ENCODE peak calls at places on chromosomes 12 and 14, in five cellular contexts. One of them, this sample, is unnamed.

GRCh38 chr14:89911018-89911919 is 43.3 kb downstream of the EFCAB11 start:
- DNase-seq in brain pericyte: no peak
- DNase-seq in CD4-positive, alpha-beta memory T cell: no peak
- DNase-seq in EL: peak
- DNase-seq in adrenal gland: no peak
- DNase-seq in this sample: no peak

GRCh38 chr12:14272954-14273910 is 92.2 kb upstream of the ATF7IP start:
- DNase-seq in brain pericyte: no peak
- DNase-seq in CD4-positive, alpha-beta memory T cell: no peak
- DNase-seq in EL: no peak
- DNase-seq in adrenal gland: no peak
- DNase-seq in this sample: no peak

GRCh38 chr14:22210906-22211305 is 378.1 kb downstream of the DAD1 start:
- DNase-seq in brain pericyte: no peak
- DNase-seq in CD4-positive, alpha-beta memory T cell: no peak
- DNase-seq in EL: no peak
- DNase-seq in adrenal gland: no peak
- DNase-seq in this sample: no peak

GRCh38 chr12:67068773-67069450 is 200.2 kb upstream of the CAND1 start:
- DNase-seq in brain pericyte: no peak
- DNase-seq in CD4-positive, alpha-beta memory T cell: peak
- DNase-seq in EL: peak
- DNase-seq in adrenal gland: peak
- DNase-seq in this sample: peak

GRCh38 chr14:68168460-68169109 is 349.0 kb downstream of the RAD51B start:
- DNase-seq in brain pericyte: no peak
- DNase-seq in CD4-positive, alpha-beta memory T cell: no peak
- DNase-seq in EL: no peak
- DNase-seq in adrenal gland: no peak
- DNase-seq in this sample: no peak

GRCh38 chr12:15520083-15520482 is 197.8 kb downstream of the PTPRO start:
- DNase-seq in brain pericyte: no peak
- DNase-seq in CD4-positive, alpha-beta memory T cell: no peak
- DNase-seq in EL: no peak
- DNase-seq in adrenal gland: no peak
- DNase-seq in this sample: no peak

GRCh38 chr12:120259418-120260202 is 5.9 kb downstream of the PXN start:
- DNase-seq in brain pericyte: no peak
- DNase-seq in CD4-positive, alpha-beta memory T cell: no peak
- DNase-seq in EL: no peak
- DNase-seq in adrenal gland: peak
- DNase-seq in this sample: no peak

GRCh38 chr14:104810316-104810715 is 9.4 kb downstream of the ZBTB42 start:
- DNase-seq in brain pericyte: no peak
- DNase-seq in CD4-positive, alpha-beta memory T cell: peak
- DNase-seq in EL: no peak
- DNase-seq in adrenal gland: no peak
- DNase-seq in this sample: no peak

GRCh38 chr14:90513151-90514014 is 116.6 kb downstream of the CALM1 start:
- DNase-seq in brain pericyte: no peak
- DNase-seq in CD4-positive, alpha-beta memory T cell: no peak
- DNase-seq in EL: no peak
- DNase-seq in adrenal gland: no peak
- DNase-seq in this sample: no peak

GRCh38 chr12:16076553-16076952 is 165.4 kb downstream of the DERA start:
- DNase-seq in brain pericyte: no peak
- DNase-seq in CD4-positive, alpha-beta memory T cell: no peak
- DNase-seq in EL: peak
- DNase-seq in adrenal gland: no peak
- DNase-seq in this sample: no peak

GRCh38 chr12:54956322-54956721 is 28.2 kb downstream of the TESPA1 start:
- DNase-seq in brain pericyte: no peak
- DNase-seq in CD4-positive, alpha-beta memory T cell: no peak
- DNase-seq in EL: no peak
- DNase-seq in adrenal gland: peak
- DNase-seq in this sample: no peak

GRCh38 chr14:73795974-73796373 is 55.7 kb upstream of the PTGR2 start:
- DNase-seq in brain pericyte: no peak
- DNase-seq in CD4-positive, alpha-beta memory T cell: no peak
- DNase-seq in EL: peak
- DNase-seq in adrenal gland: no peak
- DNase-seq in this sample: peak

GRCh38 chr12:527241-527640 is 67.5 kb downstream of the B4GALNT3 start:
- DNase-seq in brain pericyte: no peak
- DNase-seq in CD4-positive, alpha-beta memory T cell: no peak
- DNase-seq in EL: no peak
- DNase-seq in adrenal gland: no peak
- DNase-seq in this sample: no peak

GRCh38 chr12:47078733-47079364 is 572 bp upstream of the PCED1B start:
- DNase-seq in brain pericyte: no peak
- DNase-seq in CD4-positive, alpha-beta memory T cell: peak
- DNase-seq in EL: peak
- DNase-seq in adrenal gland: peak
- DNase-seq in this sample: no peak

GRCh38 chr12:2651061-2651965 is 143.5 kb upstream of the FKBP4 start:
- DNase-seq in brain pericyte: no peak
- DNase-seq in CD4-positive, alpha-beta memory T cell: no peak
- DNase-seq in EL: no peak
- DNase-seq in adrenal gland: no peak
- DNase-seq in this sample: no peak

GRCh38 chr12:11856971-11857370 is 207.5 kb downstream of the ETV6 start:
- DNase-seq in brain pericyte: no peak
- DNase-seq in CD4-positive, alpha-beta memory T cell: no peak
- DNase-seq in EL: no peak
- DNase-seq in adrenal gland: no peak
- DNase-seq in this sample: no peak

GRCh38 chr14:29242755-29243340 is 476.3 kb downstream of the FOXG1 start:
- DNase-seq in brain pericyte: no peak
- DNase-seq in CD4-positive, alpha-beta memory T cell: no peak
- DNase-seq in EL: peak
- DNase-seq in adrenal gland: no peak
- DNase-seq in this sample: peak

GRCh38 chr12:130966443-130967030 is 12.8 kb downstream of the ADGRD1 start:
- DNase-seq in brain pericyte: no peak
- DNase-seq in CD4-positive, alpha-beta memory T cell: no peak
- DNase-seq in EL: no peak
- DNase-seq in adrenal gland: no peak
- DNase-seq in this sample: no peak

GRCh38 chr12:43758247-43758727 is 303 bp downstream of the PUS7L start:
- DNase-seq in brain pericyte: no peak
- DNase-seq in CD4-positive, alpha-beta memory T cell: no peak
- DNase-seq in EL: peak
- DNase-seq in adrenal gland: no peak
- DNase-seq in this sample: peak

GRCh38 chr14:99058542-99058941 is 213.5 kb downstream of the BCL11B start:
- DNase-seq in brain pericyte: no peak
- DNase-seq in CD4-positive, alpha-beta memory T cell: no peak
- DNase-seq in EL: no peak
- DNase-seq in adrenal gland: no peak
- DNase-seq in this sample: no peak

GRCh38 chr12:122980192-122981035 is at the start of gene ARL6IP4:
- DNase-seq in brain pericyte: no peak
- DNase-seq in CD4-positive, alpha-beta memory T cell: peak
- DNase-seq in EL: peak
- DNase-seq in adrenal gland: no peak
- DNase-seq in this sample: peak

GRCh38 chr14:53149656-53150319 is 3.3 kb downstream of the DDHD1 start:
- DNase-seq in brain pericyte: no peak
- DNase-seq in CD4-positive, alpha-beta memory T cell: no peak
- DNase-seq in EL: no peak
- DNase-seq in adrenal gland: no peak
- DNase-seq in this sample: no peak

This sample was measured in MG63.